ENCODE peak calls at places on chromosome 18, in five cellular contexts. One of them, this sample, is unnamed.

GRCh38 chr18:55301836-55302235 is 286.2 kb downstream of the TCF4 start:
- DNase-seq in PC-9: no peak
- DNase-seq in A549: no peak
- DNase-seq in MM.1S: no peak
- DNase-seq in GM20000: no peak
- DNase-seq in this sample: no peak

GRCh38 chr18:56191334-56191733 is 447.1 kb downstream of the TXNL1 start:
- DNase-seq in PC-9: no peak
- DNase-seq in A549: no peak
- DNase-seq in MM.1S: no peak
- DNase-seq in GM20000: no peak
- DNase-seq in this sample: no peak

GRCh38 chr18:44942073-44942472 is 261.4 kb downstream of the SETBP1 start:
- DNase-seq in PC-9: no peak
- DNase-seq in A549: no peak
- DNase-seq in MM.1S: no peak
- DNase-seq in GM20000: no peak
- DNase-seq in this sample: no peak

GRCh38 chr18:78140294-78140693 is 839.3 kb upstream of the SALL3 start:
- DNase-seq in PC-9: no peak
- DNase-seq in A549: no peak
- DNase-seq in MM.1S: no peak
- DNase-seq in GM20000: no peak
- DNase-seq in this sample: no peak

GRCh38 chr18:35680139-35680551 is 98.6 kb downstream of the GALNT1 start:
- DNase-seq in PC-9: no peak
- DNase-seq in A549: no peak
- DNase-seq in MM.1S: no peak
- DNase-seq in GM20000: no peak
- DNase-seq in this sample: no peak

GRCh38 chr18:35571138-35571537 is 10.4 kb upstream of the GALNT1 start:
- DNase-seq in PC-9: no peak
- DNase-seq in A549: no peak
- DNase-seq in MM.1S: no peak
- DNase-seq in GM20000: no peak
- DNase-seq in this sample: no peak

GRCh38 chr18:29147944-29148343 is 971.0 kb upstream of the CDH2 start:
- DNase-seq in PC-9: no peak
- DNase-seq in A549: no peak
- DNase-seq in MM.1S: no peak
- DNase-seq in GM20000: no peak
- DNase-seq in this sample: no peak

GRCh38 chr18:46184296-46185080 is 80.3 kb downstream of the HAUS1 start:
- DNase-seq in PC-9: no peak
- DNase-seq in A549: no peak
- DNase-seq in MM.1S: peak; percentile 86
- DNase-seq in GM20000: no peak
- DNase-seq in this sample: no peak

DNA sequence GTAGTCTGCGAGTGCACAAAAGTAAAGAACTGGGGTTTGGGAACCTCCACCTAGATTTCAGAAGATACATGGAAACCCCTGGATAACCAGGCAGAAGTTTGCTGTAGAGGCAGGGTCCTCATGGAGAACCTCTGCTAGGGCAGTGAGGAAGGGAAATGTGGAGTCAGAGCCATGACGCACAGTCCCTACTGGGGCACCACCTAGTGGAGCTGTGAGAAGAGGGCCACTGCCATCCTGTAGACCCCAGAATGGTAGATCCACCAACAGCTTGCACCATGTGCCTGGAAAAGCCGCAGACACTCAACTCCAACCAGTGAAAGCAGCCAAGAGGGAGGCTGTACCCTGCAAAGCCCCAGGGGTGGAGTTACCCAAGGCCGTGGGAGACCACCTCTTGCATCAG is 206.4 kb downstream of the PIEZO2 start:
- DNase-seq in PC-9: no peak
- DNase-seq in A549: no peak
- DNase-seq in MM.1S: no peak
- DNase-seq in GM20000: no peak
- DNase-seq in this sample: no peak
- TF ChIP-seq CTCF in PC-9: no peak
- TF ChIP-seq CTCF in A549: no peak
- TF ChIP-seq CTCF in MM.1S: no peak
- TF ChIP-seq CTCF in GM20000: no peak
- TF ChIP-seq CTCF in this sample: no peak

DNA sequence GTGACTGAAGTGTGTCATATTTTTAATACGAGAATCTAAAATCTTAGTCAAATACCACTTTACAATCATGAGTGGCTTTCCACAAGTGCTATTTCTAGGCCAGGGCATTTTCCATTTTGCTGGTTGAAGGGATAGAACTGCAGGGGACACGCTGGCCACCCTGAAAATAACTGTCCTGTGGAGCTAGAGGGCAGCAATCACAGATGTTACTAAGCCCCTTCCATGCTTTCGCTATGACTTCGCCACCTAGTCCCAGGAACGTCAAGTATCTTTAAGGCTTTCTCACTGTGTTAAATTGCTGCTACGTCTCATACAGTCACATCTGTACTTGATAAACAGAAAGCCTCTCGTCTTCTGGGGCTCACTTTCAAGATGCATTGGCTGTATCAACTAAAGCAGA is 171.8 kb downstream of the CDH2 start:
- DNase-seq in PC-9: no peak
- DNase-seq in A549: no peak
- DNase-seq in MM.1S: no peak
- DNase-seq in GM20000: no peak
- DNase-seq in this sample: no peak
- TF ChIP-seq CTCF in PC-9: no peak
- TF ChIP-seq CTCF in A549: no peak
- TF ChIP-seq CTCF in MM.1S: no peak
- TF ChIP-seq CTCF in GM20000: no peak
- TF ChIP-seq CTCF in this sample: no peak

GRCh38 chr18:50861617-50862016 is 17.3 kb upstream of the ME2 start:
- DNase-seq in PC-9: no peak
- DNase-seq in A549: no peak
- DNase-seq in MM.1S: no peak
- DNase-seq in GM20000: no peak
- DNase-seq in this sample: no peak

GRCh38 chr18:50853863-50854271 is 25.1 kb upstream of the ME2 start:
- DNase-seq in PC-9: peak; percentile 94
- DNase-seq in A549: peak; percentile 37
- DNase-seq in MM.1S: no peak
- DNase-seq in GM20000: no peak
- DNase-seq in this sample: peak; percentile 38

GRCh38 chr18:50859793-50860192 is 19.1 kb upstream of the ME2 start:
- DNase-seq in PC-9: no peak
- DNase-seq in A549: no peak
- DNase-seq in MM.1S: no peak
- DNase-seq in GM20000: no peak
- DNase-seq in this sample: no peak

GRCh38 chr18:50855976-50856772 is 22.7 kb upstream of the ME2 start:
- DNase-seq in PC-9: no peak
- DNase-seq in A549: no peak
- DNase-seq in MM.1S: no peak
- DNase-seq in GM20000: no peak
- DNase-seq in this sample: no peak

DNA sequence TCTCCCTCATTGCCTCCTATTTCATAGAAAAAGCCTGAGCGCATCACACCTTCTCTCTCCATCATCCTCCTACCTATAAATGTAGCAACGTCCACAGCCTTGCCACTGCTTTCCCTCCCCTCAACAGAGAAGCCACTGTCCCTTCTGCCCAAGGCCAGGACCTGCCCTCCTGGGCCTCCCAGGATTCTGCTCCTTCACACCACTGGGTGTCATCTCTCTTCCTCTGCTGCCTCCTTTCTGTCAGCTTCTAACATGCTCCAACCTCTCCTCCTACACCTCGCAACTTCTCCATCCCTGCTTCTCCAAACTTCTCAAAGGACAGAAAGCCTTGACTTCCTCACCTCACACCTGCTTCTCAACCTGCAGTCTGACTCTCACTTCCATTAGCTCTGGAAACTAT is 21.2 kb upstream of the ME2 start:
- DNase-seq in PC-9: no peak
- DNase-seq in A549: no peak
- DNase-seq in MM.1S: no peak
- DNase-seq in GM20000: no peak
- DNase-seq in this sample: no peak
- TF ChIP-seq CTCF in PC-9: no peak
- TF ChIP-seq CTCF in A549: no peak
- TF ChIP-seq CTCF in MM.1S: no peak
- TF ChIP-seq CTCF in GM20000: no peak
- TF ChIP-seq CTCF in this sample: no peak

GRCh38 chr18:62974928-62975675 is 259.8 kb downstream of the PHLPP1 start:
- DNase-seq in PC-9: no peak
- DNase-seq in A549: no peak
- DNase-seq in MM.1S: no peak
- DNase-seq in GM20000: no peak
- DNase-seq in this sample: no peak
- TF ChIP-seq CTCF in PC-9: no peak
- TF ChIP-seq CTCF in A549: no peak
- TF ChIP-seq CTCF in MM.1S: no peak
- TF ChIP-seq CTCF in GM20000: no peak
- TF ChIP-seq CTCF in this sample: no peak

GRCh38 chr18:57956495-57956894 is 87.5 kb upstream of the NEDD4L start:
- DNase-seq in PC-9: no peak
- DNase-seq in A549: no peak
- DNase-seq in MM.1S: no peak
- DNase-seq in GM20000: no peak
- DNase-seq in this sample: no peak

GRCh38 chr18:57961411-57961810 is 82.6 kb upstream of the NEDD4L start:
- DNase-seq in PC-9: no peak
- DNase-seq in A549: no peak
- DNase-seq in MM.1S: no peak
- DNase-seq in GM20000: no peak
- DNase-seq in this sample: no peak

GRCh38 chr18:57961876-57962505 is 82.0 kb upstream of the NEDD4L start:
- DNase-seq in PC-9: no peak
- DNase-seq in A549: no peak
- DNase-seq in MM.1S: no peak
- DNase-seq in GM20000: no peak
- DNase-seq in this sample: no peak

GRCh38 chr18:57957210-57957609 is 86.8 kb upstream of the NEDD4L start:
- DNase-seq in PC-9: no peak
- DNase-seq in A549: no peak
- DNase-seq in MM.1S: no peak
- DNase-seq in GM20000: no peak
- DNase-seq in this sample: no peak

DNA sequence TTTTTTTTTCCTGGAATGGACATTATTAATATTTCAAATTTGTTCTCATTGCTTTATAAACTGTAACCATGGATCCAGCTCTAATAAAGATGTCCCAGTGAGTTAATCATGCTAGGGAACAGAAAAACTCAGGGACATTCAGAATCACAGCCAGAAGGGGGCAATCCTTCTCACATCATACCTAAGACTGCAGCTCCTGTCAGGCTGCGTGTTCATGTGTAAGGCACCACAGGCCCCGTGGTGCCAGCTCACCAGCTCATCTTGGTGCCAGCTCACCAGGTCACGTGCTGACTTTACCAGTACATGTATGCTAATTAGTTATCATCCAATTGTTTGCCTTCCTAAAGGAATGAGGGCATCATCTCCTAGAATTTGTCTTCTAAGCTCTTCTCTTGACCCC is 84.7 kb upstream of the NEDD4L start:
- DNase-seq in PC-9: peak; percentile 40
- DNase-seq in A549: peak; percentile 67
- DNase-seq in MM.1S: peak; percentile 60
- DNase-seq in GM20000: peak; percentile 41
- DNase-seq in this sample: peak; percentile 10
- TF ChIP-seq CTCF in PC-9: peak; percentile 58
- TF ChIP-seq CTCF in A549: peak; percentile 56
- TF ChIP-seq CTCF in MM.1S: peak; percentile 59
- TF ChIP-seq CTCF in GM20000: no peak
- TF ChIP-seq CTCF in this sample: no peak

GRCh38 chr18:58334061-58334460 is 290.0 kb downstream of the NEDD4L start:
- DNase-seq in PC-9: no peak
- DNase-seq in A549: no peak
- DNase-seq in MM.1S: no peak
- DNase-seq in GM20000: no peak
- DNase-seq in this sample: no peak

GRCh38 chr18:58337285-58337684 is 291.6 kb downstream of the ALPK2 start:
- DNase-seq in PC-9: no peak
- DNase-seq in A549: no peak
- DNase-seq in MM.1S: no peak
- DNase-seq in GM20000: no peak
- DNase-seq in this sample: no peak

GRCh38 chr18:58336605-58337004 is 292.3 kb downstream of the ALPK2 start:
- DNase-seq in PC-9: no peak
- DNase-seq in A549: no peak
- DNase-seq in MM.1S: no peak
- DNase-seq in GM20000: no peak
- DNase-seq in this sample: no peak

GRCh38 chr18:58335223-58335622 is 291.2 kb downstream of the NEDD4L start:
- DNase-seq in PC-9: no peak
- DNase-seq in A549: no peak
- DNase-seq in MM.1S: no peak
- DNase-seq in GM20000: no peak
- DNase-seq in this sample: no peak

GRCh38 chr18:58335821-58336220 is 291.8 kb downstream of the NEDD4L start:
- DNase-seq in PC-9: no peak
- DNase-seq in A549: no peak
- DNase-seq in MM.1S: no peak
- DNase-seq in GM20000: no peak
- DNase-seq in this sample: no peak
- TF ChIP-seq CTCF in PC-9: no peak
- TF ChIP-seq CTCF in A549: no peak
- TF ChIP-seq CTCF in MM.1S: no peak
- TF ChIP-seq CTCF in GM20000: no peak
- TF ChIP-seq CTCF in this sample: no peak

GRCh38 chr18:47644896-47645295 is 285.6 kb downstream of the SMAD2 start:
- DNase-seq in PC-9: no peak
- DNase-seq in A549: no peak
- DNase-seq in MM.1S: no peak
- DNase-seq in GM20000: no peak
- DNase-seq in this sample: no peak
- TF ChIP-seq CTCF in PC-9: no peak
- TF ChIP-seq CTCF in A549: no peak
- TF ChIP-seq CTCF in MM.1S: no peak
- TF ChIP-seq CTCF in GM20000: no peak
- TF ChIP-seq CTCF in this sample: no peak

GRCh38 chr18:2985628-2986027 is 27.3 kb downstream of the LPIN2 start:
- DNase-seq in PC-9: no peak
- DNase-seq in A549: no peak
- DNase-seq in MM.1S: peak; percentile 47
- DNase-seq in GM20000: peak; percentile 45
- DNase-seq in this sample: peak; percentile 66
- TF ChIP-seq CTCF in PC-9: peak; percentile 70
- TF ChIP-seq CTCF in A549: peak; percentile 38
- TF ChIP-seq CTCF in MM.1S: peak; percentile 66
- TF ChIP-seq CTCF in GM20000: peak; percentile 39
- TF ChIP-seq CTCF in this sample: peak; percentile 34